ENCODE peak calls at places on chromosomes 4 and X, in ten cellular contexts. M, O, Q, A, Z, J, P, B, R and G are unnamed samples.

GRCh38 chr4:3375688-3376087 is 66.1 kb upstream of the HGFAC start:
- DNase-seq in B (peak), Z (no peak), M (peak), J (no peak), O (no peak), Q (peak), A (no peak), R (no peak), P (no peak), G (peak)

GRCh38 chrX:128698528-128698927 is 646.3 kb upstream of the ACTRT1 start:
- DNase-seq in P (no peak), A (no peak), J (no peak), Z (no peak), B (no peak), M (no peak), Q (no peak), O (no peak), R (no peak), G (no peak)

GRCh38 chr4:25926473-25926872 is 12.5 kb downstream of the SMIM20 start:
- DNase-seq in M (no peak), O (no peak), R (no peak), Q (no peak), A (no peak), Z (no peak), P (no peak), J (no peak), B (no peak), G (no peak)

GRCh38 chr4:67576538-67576937 is 18.0 kb downstream of the STAP1 start:
- DNase-seq in Q (no peak), P (no peak), B (no peak), J (no peak), O (no peak), A (no peak), Z (no peak), R (no peak), M (no peak), G (no peak)

GRCh38 chrX:150692296-150692695 is 900 bp upstream of the MTMR1 start:
- DNase-seq in M (no peak), O (peak), Q (no peak), B (no peak), Z (no peak), P (no peak), R (no peak), A (no peak), J (no peak), G (no peak)

GRCh38 chr4:75741027-75741426 is 16.6 kb downstream of the USO1 start:
- DNase-seq in A (no peak), J (no peak), B (no peak), O (no peak), P (no peak), Z (no peak), Q (no peak), R (no peak), M (no peak), G (no peak)

GRCh38 chrX:136736690-136737089 is 44.0 kb downstream of the ARHGEF6 start:
- DNase-seq in B (no peak), O (no peak), P (no peak), M (no peak), Q (no peak), J (no peak), R (no peak), Z (no peak), A (no peak), G (no peak)

GRCh38 chrX:83416273-83416672 is 91.8 kb upstream of the POU3F4 start:
- DNase-seq in M (no peak), B (no peak), J (no peak), P (no peak), Q (no peak), R (no peak), A (no peak), Z (no peak), O (no peak), G (no peak)

GRCh38 chr4:99857302-99857701 is 36.9 kb downstream of the LAMTOR3 start:
- DNase-seq in P (no peak), O (no peak), R (no peak), M (no peak), B (no peak), A (no peak), Q (no peak), Z (no peak), J (peak), G (no peak)

GRCh38 chr4:8478801-8479744 is 38.5 kb downstream of the TRMT44 start:
- DNase-seq in J (no peak), R (no peak), Q (peak), P (no peak), M (no peak), A (no peak), O (no peak), B (no peak), Z (no peak), G (peak)

GRCh38 chr4:98508825-98509539 is 149.4 kb downstream of the TSPAN5 start:
- DNase-seq in A (no peak), O (no peak), Q (no peak), J (no peak), M (no peak), R (no peak), B (no peak), P (no peak), Z (no peak), G (no peak)

GRCh38 chr4:6938237-6938636 is 28.6 kb downstream of the TBC1D14 start:
- DNase-seq in J (no peak), M (no peak), O (no peak), A (no peak), B (no peak), R (no peak), Z (no peak), P (no peak), Q (no peak), G (no peak)

GRCh38 chrX:49876750-49877149 is 2.5 kb upstream of the USP27X start:
- DNase-seq in Z (no peak), R (no peak), Q (peak), A (peak), P (no peak), M (peak), O (peak), B (no peak), J (peak), G (peak)

GRCh38 chr4:61246003-61246402 is 45.9 kb downstream of the ADGRL3 start:
- DNase-seq in A (no peak), O (no peak), J (no peak), B (no peak), Z (no peak), R (no peak), Q (peak), M (no peak), P (no peak), G (no peak)

GRCh38 chrX:57681341-57681740 is 1.3 kb upstream of the NLRP2B start:
- DNase-seq in B (no peak), A (no peak), R (no peak), P (no peak), O (no peak), Q (no peak), M (no peak), J (no peak), Z (no peak), G (no peak)

GRCh38 chr4:179843370-179843769 is 2399.8 kb upstream of the TENM3 start:
- DNase-seq in A (no peak), O (no peak), J (no peak), M (no peak), B (no peak), Q (no peak), Z (no peak), P (no peak), R (no peak), G (no peak)

GRCh38 chrX:150565551-150565950 is 2.9 kb upstream of the MTM1 start:
- DNase-seq in M (no peak), A (no peak), J (no peak), O (no peak), R (no peak), B (no peak), Q (no peak), Z (no peak), P (no peak), G (no peak)

GRCh38 chr4:88900432-88900831 is 156.6 kb downstream of the FAM13A start:
- DNase-seq in P (no peak), O (no peak), Z (no peak), Q (peak), J (no peak), M (no peak), B (peak), A (no peak), R (no peak), G (peak)

GRCh38 chr4:152540293-152540674 is 4.4 kb upstream of the FBXW7 start:
- DNase-seq in B (no peak), Q (no peak), Z (no peak), J (no peak), P (no peak), R (no peak), M (no peak), O (no peak), A (no peak), G (no peak)

GRCh38 chr4:88171206-88171605 is 12.8 kb upstream of the ABCG2 start:
- DNase-seq in O (no peak), R (no peak), Q (no peak), M (no peak), B (no peak), J (no peak), Z (no peak), P (no peak), A (no peak), G (no peak)

GRCh38 chr4:1084796-1085403 is 28.5 kb downstream of the RNF212 start:
- DNase-seq in A (no peak), O (no peak), P (no peak), Q (no peak), M (peak), R (no peak), Z (peak), J (no peak), B (no peak), G (no peak)